ENCODE peak calls at places on chromosome 17, in four cellular contexts. D is HFFc6, K is omental fat pad, O is cardiac septum. T is an unnamed sample.

GRCh38 chr17:79298801-79299200 is 224.2 kb downstream of the ENGASE start:
- DNase-seq in D (no peak), K (no peak), O (no peak), T (no peak)

GRCh38 chr17:33978889-33979288 is 276.2 kb upstream of the CCL2 start:
- DNase-seq in D (no peak), K (no peak), O (no peak), T (no peak)

GRCh38 chr17:67245694-67246397 is 850 bp upstream of the HELZ start:
- DNase-seq in D (no peak), K (no peak), O (no peak), T (peak; percentile 62)

GRCh38 chr17:41116292-41116691 is 1.9 kb downstream of the KRTAP4-11 start:
- DNase-seq in D (peak; percentile 68), K (no peak), O (no peak), T (no peak)

GRCh38 chr17:29699283-29699682 is 76.6 kb upstream of the CORO6 start:
- DNase-seq in D (no peak), K (no peak), O (no peak), T (no peak)

GRCh38 chr17:60173304-60173807 is 23.6 kb downstream of the CA4 start:
- DNase-seq in D (peak; percentile 74), K (no peak), O (no peak), T (no peak)

GRCh38 chr17:60665602-60666001 is 12.0 kb upstream of the BCAS3 start:
- DNase-seq in D (no peak), K (no peak), O (no peak), T (no peak)

GRCh38 chr17:42067371-42068180 is 17.2 kb upstream of the C17orf113 start:
- DNase-seq in D (peak; percentile 30), K (peak; percentile 54), O (peak; percentile 81), T (peak; percentile 87)

GRCh38 chr17:63774141-63774981 is at the start of gene DDX42:
- DNase-seq in D (peak; percentile 42), K (peak; percentile 66), O (peak; percentile 96), T (peak; percentile 94)

GRCh38 chr17:73308017-73308823 is 3.6 kb downstream of the CDC42EP4 start:
- DNase-seq in D (peak; percentile 92), K (no peak), O (peak; percentile 85), T (peak; percentile 88)

GRCh38 chr17:40298726-40299125 is 10.3 kb upstream of the RARA start:
- DNase-seq in D (peak; percentile 46), K (no peak), O (no peak), T (no peak)

GRCh38 chr17:7328840-7329359 is at the start of gene NEURL4:
- DNase-seq in D (no peak), K (no peak), O (no peak), T (no peak)

GRCh38 chr17:8466466-8466865 is 30.8 kb downstream of the NDEL1 start:
- DNase-seq in D (peak; percentile 51), K (no peak), O (no peak), T (no peak)

GRCh38 chr17:2155482-2156051 is 100.7 kb downstream of the HIC1 start:
- DNase-seq in D (no peak), K (no peak), O (no peak), T (no peak)

T was measured in sciatic nerve.